ENCODE peak calls at places on chromosomes 6 and 20, in nine cellular contexts. One of them, this sample, is unnamed.

GRCh38 chr6:120604510-120604909 is 729.8 kb downstream of the TBC1D32 start:
- DNase-seq in Caki2: no peak
- DNase-seq in CD8-positive, alpha-beta memory T cell: no peak
- DNase-seq in dermis microvascular lymphatic vessel endothelial cell: no peak
- DNase-seq in IMR-90: no peak
- DNase-seq in heart left ventricle: no peak
- DNase-seq in activated naive CD8-positive, alpha-beta T cell treated with anti-CD3 and anti-CD28 coated beads, Interleukin-2, amount 50 U/mL, for 24 hours: no peak
- DNase-seq in AG09309: no peak
- DNase-seq in HEK293T: no peak
- DNase-seq in this sample: no peak

GRCh38 chr6:36373368-36374009 is 14.0 kb downstream of the ETV7 start:
- DNase-seq in Caki2: no peak
- DNase-seq in CD8-positive, alpha-beta memory T cell: no peak
- DNase-seq in dermis microvascular lymphatic vessel endothelial cell: no peak
- DNase-seq in IMR-90: no peak
- DNase-seq in heart left ventricle: no peak
- DNase-seq in activated naive CD8-positive, alpha-beta T cell treated with anti-CD3 and anti-CD28 coated beads, Interleukin-2, amount 50 U/mL, for 24 hours: no peak
- DNase-seq in AG09309: no peak
- DNase-seq in HEK293T: no peak
- DNase-seq in this sample: no peak

GRCh38 chr6:39956951-39957350 is 22.7 kb upstream of the MOCS1 start:
- DNase-seq in Caki2: no peak
- DNase-seq in CD8-positive, alpha-beta memory T cell: no peak
- DNase-seq in dermis microvascular lymphatic vessel endothelial cell: no peak
- DNase-seq in IMR-90: peak
- DNase-seq in heart left ventricle: no peak
- DNase-seq in activated naive CD8-positive, alpha-beta T cell treated with anti-CD3 and anti-CD28 coated beads, Interleukin-2, amount 50 U/mL, for 24 hours: no peak
- DNase-seq in AG09309: no peak
- DNase-seq in HEK293T: no peak
- DNase-seq in this sample: no peak

GRCh38 chr6:108652375-108652774 is 91.7 kb downstream of the FOXO3 start:
- DNase-seq in Caki2: no peak
- DNase-seq in CD8-positive, alpha-beta memory T cell: no peak
- DNase-seq in dermis microvascular lymphatic vessel endothelial cell: no peak
- DNase-seq in IMR-90: no peak
- DNase-seq in heart left ventricle: no peak
- DNase-seq in activated naive CD8-positive, alpha-beta T cell treated with anti-CD3 and anti-CD28 coated beads, Interleukin-2, amount 50 U/mL, for 24 hours: no peak
- DNase-seq in AG09309: no peak
- DNase-seq in HEK293T: no peak
- DNase-seq in this sample: no peak

GRCh38 chr6:128336436-128337095 is 183.8 kb downstream of the PTPRK start:
- DNase-seq in Caki2: no peak
- DNase-seq in CD8-positive, alpha-beta memory T cell: no peak
- DNase-seq in dermis microvascular lymphatic vessel endothelial cell: no peak
- DNase-seq in IMR-90: peak
- DNase-seq in heart left ventricle: no peak
- DNase-seq in activated naive CD8-positive, alpha-beta T cell treated with anti-CD3 and anti-CD28 coated beads, Interleukin-2, amount 50 U/mL, for 24 hours: no peak
- DNase-seq in AG09309: peak
- DNase-seq in HEK293T: no peak
- DNase-seq in this sample: peak

GRCh38 chr6:2020909-2021308 is 224.5 kb downstream of the GMDS start:
- DNase-seq in Caki2: peak
- DNase-seq in CD8-positive, alpha-beta memory T cell: no peak
- DNase-seq in dermis microvascular lymphatic vessel endothelial cell: peak
- DNase-seq in IMR-90: peak
- DNase-seq in heart left ventricle: no peak
- DNase-seq in activated naive CD8-positive, alpha-beta T cell treated with anti-CD3 and anti-CD28 coated beads, Interleukin-2, amount 50 U/mL, for 24 hours: no peak
- DNase-seq in AG09309: peak
- DNase-seq in HEK293T: no peak
- DNase-seq in this sample: peak

GRCh38 chr20:17895641-17896246 is 72.8 kb downstream of the SNX5 start:
- DNase-seq in Caki2: no peak
- DNase-seq in CD8-positive, alpha-beta memory T cell: no peak
- DNase-seq in dermis microvascular lymphatic vessel endothelial cell: peak
- DNase-seq in IMR-90: peak
- DNase-seq in heart left ventricle: peak
- DNase-seq in activated naive CD8-positive, alpha-beta T cell treated with anti-CD3 and anti-CD28 coated beads, Interleukin-2, amount 50 U/mL, for 24 hours: peak
- DNase-seq in AG09309: no peak
- DNase-seq in HEK293T: no peak
- DNase-seq in this sample: no peak

GRCh38 chr6:37831457-37831856 is 11.9 kb downstream of the ZFAND3 start:
- DNase-seq in Caki2: no peak
- DNase-seq in CD8-positive, alpha-beta memory T cell: no peak
- DNase-seq in dermis microvascular lymphatic vessel endothelial cell: no peak
- DNase-seq in IMR-90: no peak
- DNase-seq in heart left ventricle: no peak
- DNase-seq in activated naive CD8-positive, alpha-beta T cell treated with anti-CD3 and anti-CD28 coated beads, Interleukin-2, amount 50 U/mL, for 24 hours: no peak
- DNase-seq in AG09309: no peak
- DNase-seq in HEK293T: no peak
- DNase-seq in this sample: no peak

This sample was measured in GM04503.